ENCODE peak calls at places on chromosomes 7 and 10, in six cellular contexts. Q is foreskin fibroblast, O is astrocyte of the spinal cord, W is thoracic aorta, L is fibroblast of the aortic adventitia, N is B cell. Z is an unnamed sample.

GRCh38 chr10:70737250-70737649 is 47.9 kb downstream of the TBATA start:
- DNase-seq in Q (no peak), O (no peak), W (no peak), L (no peak), N (no peak), Z (no peak)

GRCh38 chr7:95526128-95526738 is 40.5 kb downstream of the ASB4 start:
- DNase-seq in Q (no peak), O (no peak), W (no peak), L (no peak), N (no peak), Z (no peak)

GRCh38 chr7:80729586-80730320 is 91.3 kb downstream of the CD36 start:
- DNase-seq in Q (peak), O (peak), W (no peak), L (peak), N (no peak), Z (peak)

GRCh38 chr7:74043523-74043951 is 15.6 kb downstream of the ELN start:
- DNase-seq in Q (no peak), O (peak), W (no peak), L (peak), N (no peak), Z (no peak)

GRCh38 chr7:66265566-66265965 is 60.4 kb downstream of the TPST1 start:
- DNase-seq in Q (no peak), O (peak), W (no peak), L (peak), N (peak), Z (peak)

GRCh38 chr7:47950714-47951113 is 2.4 kb upstream of the PKD1L1 start:
- DNase-seq in Q (no peak), O (no peak), W (no peak), L (no peak), N (no peak), Z (peak)

GRCh38 chr7:106442476-106442875 is 157.7 kb upstream of the NAMPT start:
- DNase-seq in Q (no peak), O (no peak), W (no peak), L (no peak), N (no peak), Z (no peak)

GRCh38 chr7:41508755-41509154 is 194.1 kb downstream of the INHBA start:
- DNase-seq in Q (no peak), O (no peak), W (no peak), L (no peak), N (no peak), Z (no peak)

GRCh38 chr10:117884592-117884991 is 162.1 kb downstream of the RAB11FIP2 start:
- DNase-seq in Q (no peak), O (no peak), W (no peak), L (no peak), N (no peak), Z (no peak)

GRCh38 chr10:97128851-97129186 is 56.9 kb downstream of the SLIT1 start:
- DNase-seq in Q (no peak), O (no peak), W (no peak), L (no peak), N (no peak), Z (no peak)

DNA sequence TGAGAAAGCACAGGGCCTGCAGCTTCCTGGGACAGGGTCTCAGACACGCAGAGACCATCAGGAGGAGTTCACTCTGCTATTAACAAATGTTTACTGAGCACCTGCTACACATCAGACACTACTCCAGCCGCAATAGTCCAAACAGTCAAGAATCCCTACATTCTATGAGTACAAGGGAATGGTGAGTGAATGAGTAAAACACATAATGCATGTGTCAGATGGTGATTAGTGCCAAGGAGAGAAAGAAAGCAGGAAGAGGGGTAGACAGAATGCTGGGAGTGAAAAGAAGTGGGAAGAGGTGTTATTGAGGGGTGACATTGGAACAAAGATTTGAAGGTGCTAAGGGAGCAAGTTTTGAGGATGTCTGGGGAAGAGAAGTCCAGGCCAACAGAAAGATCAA is 634.2 kb upstream of the GALNT17 start:
- DNase-seq in Q (no peak), O (no peak), W (no peak), L (no peak), N (no peak), Z (no peak)
- TF ChIP-seq CTCF in Q (no peak), O (no peak), W (no peak), L (no peak), N (no peak), Z (no peak)

GRCh38 chr7:18276380-18276779 is 219.2 kb upstream of the HDAC9 start:
- DNase-seq in Q (no peak), O (no peak), W (no peak), L (no peak), N (no peak), Z (no peak)
- TF ChIP-seq CTCF in Q (no peak), O (no peak), W (no peak), L (peak), N (no peak), Z (no peak)

GRCh38 chr10:86391236-86391840 is 24.7 kb upstream of the GRID1 start:
- DNase-seq in Q (no peak), O (no peak), W (no peak), L (no peak), N (no peak), Z (no peak)
- TF ChIP-seq CTCF in Q (no peak), O (no peak), W (no peak), L (no peak), N (no peak), Z (no peak)

DNA sequence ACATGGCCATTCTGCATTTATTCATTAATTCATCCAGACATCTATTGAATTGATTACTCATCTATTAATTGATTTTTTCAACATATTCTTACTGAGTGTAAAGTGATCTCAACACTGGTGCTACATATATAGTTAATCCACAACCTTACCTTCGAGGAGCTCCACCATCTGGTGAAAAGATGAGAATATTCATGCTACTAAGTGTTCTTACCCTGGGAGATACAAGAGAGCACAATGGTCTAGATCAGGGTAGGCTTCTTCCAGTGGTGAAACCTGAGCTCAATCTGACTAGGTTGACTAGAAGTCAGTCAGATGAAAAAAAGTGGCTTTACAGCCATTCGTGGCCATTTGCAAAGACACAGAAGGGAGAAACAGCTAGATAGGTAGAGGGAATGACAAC is 507.4 kb downstream of the ANKRD7 start:
- DNase-seq in Q (no peak), O (no peak), W (no peak), L (no peak), N (no peak), Z (peak)
- TF ChIP-seq CTCF in Q (no peak), O (no peak), W (no peak), L (no peak), N (no peak), Z (no peak)

DNA sequence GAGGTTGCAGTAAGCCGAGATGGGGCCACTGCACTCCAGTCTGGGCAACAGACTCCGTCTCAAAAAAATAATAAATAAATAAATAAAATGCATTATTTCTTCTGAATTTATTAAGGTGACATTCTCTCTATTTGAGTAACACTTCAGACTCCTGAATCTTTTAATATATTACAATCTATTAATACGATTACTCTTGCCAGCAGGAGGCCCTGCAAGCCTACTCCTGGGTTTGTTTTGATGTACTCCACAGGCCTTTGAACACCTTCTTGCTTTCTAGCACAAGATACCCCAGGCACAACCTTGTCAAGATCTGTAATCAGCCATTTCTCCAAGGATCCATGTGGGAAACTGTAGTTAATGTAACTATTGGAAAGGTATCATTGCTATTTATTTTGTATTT is 63.5 kb downstream of the COBL start:
- DNase-seq in Q (no peak), O (no peak), W (no peak), L (no peak), N (no peak), Z (peak)
- TF ChIP-seq CTCF in Q (no peak), O (no peak), W (no peak), L (no peak), N (no peak), Z (peak)

GRCh38 chr7:143356414-143357050 is 6.0 kb downstream of the FAM131B start:
- DNase-seq in Q (no peak), O (no peak), W (no peak), L (no peak), N (no peak), Z (no peak)

GRCh38 chr7:143354965-143355364 is 7.5 kb downstream of the FAM131B start:
- DNase-seq in Q (no peak), O (no peak), W (no peak), L (no peak), N (no peak), Z (no peak)

GRCh38 chr7:143354376-143354775 is 8.1 kb downstream of the FAM131B start:
- DNase-seq in Q (no peak), O (no peak), W (no peak), L (no peak), N (no peak), Z (no peak)

GRCh38 chr7:143358626-143359025 is 3.9 kb downstream of the FAM131B start:
- DNase-seq in Q (no peak), O (no peak), W (no peak), L (no peak), N (no peak), Z (no peak)

DNA sequence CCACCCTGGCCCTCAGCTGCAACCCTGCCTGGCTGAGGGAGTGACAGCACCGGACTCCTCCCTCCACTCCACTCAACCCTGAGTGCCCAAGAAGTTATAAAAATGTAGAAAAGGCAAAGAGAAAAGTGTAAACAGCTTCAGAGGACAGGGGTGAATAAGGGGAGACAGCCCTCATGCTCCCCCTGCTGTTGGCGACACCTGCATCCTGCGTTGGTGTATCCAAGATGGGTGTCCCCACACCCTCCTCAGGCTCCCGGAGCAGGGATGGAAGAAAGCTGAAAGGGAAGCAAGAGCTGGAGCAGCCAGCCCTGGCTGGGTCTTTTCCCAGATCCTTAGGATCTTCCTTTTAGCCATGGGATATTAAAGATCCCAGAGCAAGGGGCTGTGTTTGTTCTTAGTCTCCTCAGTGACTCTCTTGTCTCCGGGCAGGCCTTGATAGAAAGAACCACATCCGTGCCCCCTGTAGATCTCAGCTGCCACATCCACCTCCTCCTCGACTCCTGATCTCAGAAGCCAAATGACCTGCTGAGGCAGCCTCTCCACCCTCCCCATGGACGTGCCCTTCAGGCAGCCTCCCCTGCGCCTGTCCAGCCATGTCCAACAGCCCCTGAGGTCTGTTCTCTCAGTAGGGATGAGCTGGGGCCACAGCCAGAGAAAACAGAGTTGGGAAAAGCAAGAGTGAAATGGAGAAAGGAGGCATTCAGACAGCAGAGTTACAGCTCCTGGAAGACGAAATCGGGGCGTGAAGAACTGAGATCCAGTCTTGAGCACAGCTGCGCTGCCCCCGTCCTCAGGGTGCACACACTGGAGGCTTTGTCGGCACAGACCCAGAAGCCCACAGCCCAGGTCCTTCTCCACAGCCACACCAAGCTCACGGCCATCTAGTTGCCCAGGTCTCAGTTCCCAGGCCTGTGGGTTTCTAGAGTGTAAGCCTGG is 6.8 kb downstream of the FAM131B start:
- DNase-seq in Q (no peak), O (peak), W (no peak), L (no peak), N (no peak), Z (no peak)
- TF ChIP-seq CTCF in Q (no peak), O (no peak), W (no peak), L (no peak), N (no peak), Z (peak)

GRCh38 chr7:49486974-49487919 is 286.2 kb upstream of the VWC2 start:
- DNase-seq in Q (no peak), O (no peak), W (no peak), L (no peak), N (no peak), Z (no peak)
- TF ChIP-seq CTCF in Q (no peak), O (no peak), W (no peak), L (no peak), N (no peak), Z (no peak)

GRCh38 chr7:107996072-107996824 is 6.7 kb downstream of the LAMB1 start:
- DNase-seq in Q (peak), O (no peak), W (no peak), L (peak), N (no peak), Z (no peak)

GRCh38 chr7:107994366-107994765 is 8.6 kb downstream of the LAMB1 start:
- DNase-seq in Q (peak), O (peak), W (no peak), L (peak), N (no peak), Z (no peak)

GRCh38 chr7:107998150-107998549 is 4.8 kb downstream of the LAMB1 start:
- DNase-seq in Q (no peak), O (no peak), W (no peak), L (no peak), N (no peak), Z (peak)

GRCh38 chr7:107993879-107994278 is 9.1 kb downstream of the LAMB1 start:
- DNase-seq in Q (no peak), O (peak), W (no peak), L (peak), N (no peak), Z (no peak)

GRCh38 chr7:107995184-107996071 is 7.5 kb downstream of the LAMB1 start:
- DNase-seq in Q (peak), O (peak), W (no peak), L (peak), N (no peak), Z (peak)
- TF ChIP-seq CTCF in Q (no peak), O (no peak), W (no peak), L (no peak), N (no peak), Z (no peak)

GRCh38 chr7:134553976-134554375 is 5.1 kb downstream of the AKR1B15 start:
- DNase-seq in Q (no peak), O (no peak), W (no peak), L (no peak), N (no peak), Z (peak)
- TF ChIP-seq CTCF in Q (no peak), O (peak), W (no peak), L (peak), N (no peak), Z (no peak)

GRCh38 chr7:116582164-116582732 is 57.4 kb downstream of the CAV1 start:
- DNase-seq in Q (peak), O (peak), W (no peak), L (peak), N (no peak), Z (peak)
- TF ChIP-seq CTCF in Q (peak), O (peak), W (no peak), L (peak), N (no peak), Z (no peak)

Z was measured in MCF 10A.